ENCODE peak calls at places on chromosomes 1 and 21, in nine cellular contexts. D is RCC 7860, X is T-helper 2 cell, M is NCI-H1048, T is PC-3, O is fibroblast of the aortic adventitia, N is HEK293T, J is astrocyte, S is T-cell. R is an unnamed sample.

GRCh38 chr1:108079550-108079949 is 114.6 kb upstream of the VAV3 start:
- DNase-seq in D (no peak), T (no peak), O (no peak), S (peak; percentile 50), J (no peak), N (no peak), X (peak; percentile 17), M (no peak), R (no peak)

GRCh38 chr1:151825204-151825603 is 6.4 kb downstream of the RORC start:
- DNase-seq in N (no peak), S (no peak), M (no peak), D (no peak), T (no peak), X (no peak), J (no peak), O (no peak), R (no peak)

GRCh38 chr1:209840611-209841010 is 12.8 kb downstream of the UTP25 start:
- DNase-seq in X (no peak), M (no peak), S (no peak), T (no peak), D (no peak), J (no peak), O (peak; percentile 20), N (no peak), R (no peak)

GRCh38 chr1:170214117-170214979 is 68.6 kb downstream of the NTMT2 start:
- DNase-seq in X (no peak), O (peak; percentile 85), J (peak; percentile 74), D (no peak), T (no peak), N (no peak), S (no peak), M (no peak), R (peak; percentile 80)

GRCh38 chr1:67061266-67061665 is 7.3 kb upstream of the SLC35D1 start:
- DNase-seq in M (no peak), N (no peak), S (no peak), T (no peak), O (no peak), J (no peak), X (no peak), D (no peak), R (peak; percentile 18)

GRCh38 chr1:201321826-201322390 is 38.6 kb downstream of the PKP1 start:
- DNase-seq in J (no peak), S (no peak), N (no peak), X (no peak), M (no peak), O (no peak), T (no peak), D (no peak), R (no peak)

GRCh38 chr1:17558541-17558940 is 19.0 kb downstream of the ARHGEF10L start:
- DNase-seq in N (no peak), D (no peak), T (no peak), X (no peak), S (no peak), M (no peak), O (no peak), J (no peak), R (no peak)

GRCh38 chr1:6601049-6601864 is 1.4 kb downstream of the KLHL21 start:
- DNase-seq in D (peak; percentile 96), T (peak; percentile 100), O (peak; percentile 96), X (peak; percentile 57), N (no peak), J (peak; percentile 88), M (no peak), S (peak; percentile 54), R (peak; percentile 92)

GRCh38 chr1:147434926-147435325 is 106.4 kb upstream of the BCL9 start:
- DNase-seq in O (no peak), S (no peak), M (no peak), X (no peak), N (no peak), D (no peak), T (no peak), J (no peak), R (no peak)

GRCh38 chr1:150683914-150684313 is 13.0 kb downstream of the GOLPH3L start:
- DNase-seq in T (no peak), N (no peak), S (no peak), D (no peak), M (no peak), J (no peak), O (no peak), X (no peak), R (no peak)

GRCh38 chr21:34305605-34306235 is 58.1 kb upstream of the KCNE2 start:
- DNase-seq in O (no peak), N (no peak), D (no peak), M (no peak), S (no peak), J (no peak), T (no peak), X (no peak), R (no peak)

GRCh38 chr1:86054396-86054795 is 102.2 kb downstream of the COL24A1 start:
- DNase-seq in O (no peak), M (no peak), N (no peak), T (no peak), X (no peak), S (no peak), J (no peak), D (no peak), R (no peak)

GRCh38 chr1:26857473-26857872 is 5.5 kb upstream of the SFN start:
- DNase-seq in D (no peak), N (no peak), X (no peak), M (no peak), J (no peak), O (no peak), S (no peak), T (no peak), R (no peak)

GRCh38 chr1:17874231-17874630 is 119.1 kb downstream of the ACTL8 start:
- DNase-seq in T (peak; percentile 91), O (peak; percentile 94), N (no peak), X (no peak), M (no peak), S (no peak), J (peak; percentile 95), D (peak; percentile 91), R (peak; percentile 81)

GRCh38 chr1:57172040-57172439 is 206.2 kb upstream of the C8B start:
- DNase-seq in N (no peak), X (no peak), O (no peak), T (no peak), M (no peak), S (no peak), D (no peak), J (no peak), R (no peak)

GRCh38 chr1:115156826-115157468 is 67.6 kb upstream of the TSPAN2 start:
- DNase-seq in S (no peak), M (no peak), N (no peak), T (no peak), O (no peak), D (no peak), X (no peak), J (no peak), R (no peak)

GRCh38 chr1:204997616-204998015 is 45.4 kb upstream of the CNTN2 start:
- DNase-seq in O (peak; percentile 11), D (no peak), N (no peak), J (no peak), T (no peak), S (no peak), M (no peak), X (no peak), R (no peak)

GRCh38 chr1:231395051-231395995 is 26.8 kb downstream of the EGLN1 start:
- DNase-seq in T (peak; percentile 88), O (peak; percentile 99), N (no peak), X (no peak), D (peak; percentile 93), J (peak; percentile 99), M (no peak), S (no peak), R (peak; percentile 98)

GRCh38 chr21:45726438-45726837 is 82.9 kb downstream of the PCBP3 start:
- DNase-seq in T (no peak), M (no peak), J (no peak), O (no peak), D (no peak), S (no peak), N (no peak), X (no peak), R (no peak)

GRCh38 chr1:69776555-69776954 is 208.8 kb downstream of the LRRC7 start:
- DNase-seq in D (no peak), N (no peak), M (no peak), T (no peak), S (no peak), X (no peak), O (no peak), J (no peak), R (no peak)

GRCh38 chr1:24321150-24321549 is 2.0 kb downstream of the GRHL3 start:
- DNase-seq in D (no peak), X (no peak), T (no peak), J (no peak), M (no peak), O (no peak), S (no peak), N (peak; percentile 27), R (no peak)

GRCh38 chr1:171965802-171966201 is 124.5 kb downstream of the DNM3 start:
- DNase-seq in S (no peak), T (no peak), N (no peak), D (no peak), M (no peak), J (peak; percentile 17), X (no peak), O (peak; percentile 8), R (no peak)

GRCh38 chr1:46489638-46490602 is at the start of gene DMBX1:
- DNase-seq in S (no peak), N (peak; percentile 93), T (peak; percentile 73), X (no peak), M (peak; percentile 38), J (no peak), O (no peak), D (no peak), R (no peak)

GRCh38 chr1:179082308-179083030 is 599 bp downstream of the TOR3A start:
- DNase-seq in N (peak; percentile 61), X (peak; percentile 27), O (peak; percentile 24), M (no peak), S (peak; percentile 13), J (no peak), D (peak; percentile 22), T (peak; percentile 31), R (no peak)

GRCh38 chr1:198929961-198930599 is 291.2 kb downstream of the PTPRC start:
- DNase-seq in T (no peak), J (peak; percentile 75), N (no peak), D (peak; percentile 41), O (no peak), X (no peak), M (no peak), S (no peak), R (peak; percentile 78)

GRCh38 chr1:245843101-245843500 is 664.0 kb downstream of the SMYD3 start:
- DNase-seq in J (no peak), T (no peak), S (no peak), O (peak; percentile 13), M (no peak), X (no peak), D (no peak), N (no peak), R (no peak)

GRCh38 chr1:20411196-20411980 is 74.6 kb downstream of the CAMK2N1 start:
- DNase-seq in N (no peak), D (peak; percentile 94), J (peak; percentile 90), O (peak; percentile 89), T (peak; percentile 94), S (no peak), M (no peak), X (no peak), R (peak; percentile 94)

GRCh38 chr1:31981976-31982375 is 31.7 kb upstream of the KHDRBS1 start:
- DNase-seq in O (no peak), T (peak; percentile 33), S (peak; percentile 30), D (no peak), M (no peak), J (no peak), N (no peak), X (no peak), R (no peak)

GRCh38 chr1:17101261-17101660 is 18.0 kb downstream of the PADI2 start:
- DNase-seq in X (no peak), T (no peak), N (no peak), O (no peak), J (no peak), D (no peak), M (no peak), S (no peak), R (no peak)

R was measured in fibroblast of lung.